ENCODE peak calls at places on chromosomes 2 and 18, in eight cellular contexts. J is hepatocyte, G is body of pancreas, M is right atrium auricular region, P is upper lobe of right lung, O is prostate gland, K is cardiac muscle cell, R is AG04450. X is an unnamed sample.

GRCh38 chr2:60140180-60140579 is 413.3 kb downstream of the BCL11A start:
- DNase-seq in G (no peak), R (no peak), M (no peak), J (no peak), O (no peak), P (no peak), K (no peak), X (no peak)

GRCh38 chr2:209191139-209191538 is 232.7 kb upstream of the MAP2 start:
- DNase-seq in M (no peak), O (no peak), J (no peak), K (no peak), R (no peak), P (no peak), G (no peak), X (no peak)

GRCh38 chr2:108825736-108826135 is 39.2 kb downstream of the CCDC138 start:
- DNase-seq in M (no peak), O (no peak), J (no peak), P (no peak), G (no peak), K (no peak), R (no peak), X (no peak)

GRCh38 chr2:71846669-71847291 is 300.9 kb downstream of the CYP26B1 start:
- DNase-seq in K (peak; percentile 28), M (no peak), G (no peak), R (no peak), P (no peak), J (no peak), O (no peak), X (peak; percentile 64)

GRCh38 chr18:75132931-75133525 is 75.9 kb downstream of the PTGR3 start:
- DNase-seq in R (no peak), G (no peak), K (no peak), P (no peak), O (peak; percentile 67), M (peak; percentile 51), J (no peak), X (peak; percentile 77)

GRCh38 chr2:47014564-47015051 is 99.0 kb upstream of the MCFD2 start:
- DNase-seq in O (peak; percentile 13), K (no peak), J (no peak), R (no peak), P (no peak), M (no peak), G (no peak), X (no peak)

GRCh38 chr2:229467783-229468182 is 196.7 kb upstream of the PID1 start:
- DNase-seq in J (no peak), M (no peak), G (no peak), R (no peak), P (no peak), K (no peak), O (no peak), X (no peak)

GRCh38 chr18:48569915-48570264 is 31.1 kb downstream of the CTIF start:
- DNase-seq in R (no peak), P (no peak), J (no peak), K (no peak), G (no peak), O (no peak), M (no peak), X (no peak)

GRCh38 chr2:235856151-235856819 is 311.9 kb downstream of the GBX2 start:
- DNase-seq in K (no peak), R (no peak), G (no peak), J (no peak), M (no peak), P (no peak), O (no peak), X (no peak)

GRCh38 chr18:3995476-3996102 is 459.5 kb downstream of the DLGAP1 start:
- DNase-seq in M (no peak), R (peak; percentile 54), O (peak; percentile 44), P (no peak), J (peak; percentile 87), G (peak; percentile 61), K (peak; percentile 78), X (no peak)

GRCh38 chr18:44298566-44298965 is 382.1 kb upstream of the SETBP1 start:
- DNase-seq in R (no peak), K (no peak), M (no peak), P (no peak), J (no peak), O (no peak), G (no peak), X (no peak)

GRCh38 chr2:160015746-160016145 is 46.7 kb downstream of the PLA2R1 start:
- DNase-seq in G (no peak), J (peak; percentile 10), K (no peak), R (no peak), O (no peak), P (no peak), M (no peak), X (no peak)

GRCh38 chr2:49948091-49948490 is 793.8 kb upstream of the FSHR start:
- DNase-seq in M (no peak), R (no peak), K (no peak), J (no peak), O (no peak), P (no peak), G (no peak), X (no peak)

GRCh38 chr2:182706751-182707150 is 9.3 kb upstream of the DNAJC10 start:
- DNase-seq in R (no peak), O (no peak), K (no peak), M (no peak), P (no peak), G (no peak), J (no peak), X (no peak)

GRCh38 chr18:76459687-76460350 is 35.2 kb downstream of the ZNF516 start:
- DNase-seq in O (peak; percentile 85), K (peak; percentile 99), R (peak; percentile 99), G (peak; percentile 64), M (peak; percentile 82), P (peak; percentile 66), J (peak; percentile 64), X (peak; percentile 90)

GRCh38 chr2:8277921-8278571 is 403.8 kb upstream of the ID2 start:
- DNase-seq in P (no peak), R (no peak), K (no peak), J (no peak), G (no peak), O (no peak), M (no peak), X (no peak)

GRCh38 chr2:74767618-74768017 is 66.3 kb upstream of the HK2 start:
- DNase-seq in M (no peak), R (no peak), O (no peak), K (no peak), P (no peak), G (no peak), J (no peak), X (peak; percentile 28)

GRCh38 chr2:25309402-25309801 is 32.3 kb downstream of the DNMT3A start:
- DNase-seq in P (no peak), J (peak; percentile 58), R (no peak), M (no peak), G (peak; percentile 55), O (no peak), K (peak; percentile 68), X (no peak)

GRCh38 chr2:24971300-24971549 is 530 bp downstream of the DNAJC27 start:
- DNase-seq in J (no peak), R (no peak), O (peak; percentile 16), G (no peak), M (no peak), K (no peak), P (no peak), X (no peak)

GRCh38 chr2:26561918-26562810 is 79.0 kb downstream of the CIB4 start:
- DNase-seq in P (peak; percentile 79), O (no peak), G (peak; percentile 75), M (no peak), R (no peak), J (no peak), K (peak; percentile 53), X (no peak)

GRCh38 chr2:26568076-26568890 is 72.9 kb downstream of the CIB4 start:
- DNase-seq in R (no peak), K (no peak), J (no peak), O (no peak), M (no peak), G (no peak), P (peak; percentile 7), X (no peak)

GRCh38 chr2:118834440-118834810 is 13.0 kb downstream of the EN1 start:
- DNase-seq in M (no peak), G (no peak), J (no peak), K (no peak), O (no peak), P (no peak), R (no peak), X (no peak)

GRCh38 chr2:118835739-118836410 is 11.6 kb downstream of the EN1 start:
- DNase-seq in M (no peak), P (no peak), O (no peak), G (no peak), K (no peak), R (no peak), J (no peak), X (no peak)

GRCh38 chr2:118833716-118834439 is 13.6 kb downstream of the EN1 start:
- DNase-seq in K (no peak), P (no peak), O (no peak), G (no peak), M (no peak), J (no peak), R (no peak), X (no peak)

GRCh38 chr2:118836411-118836930 is 11.0 kb downstream of the EN1 start:
- DNase-seq in P (no peak), J (no peak), M (no peak), R (no peak), G (no peak), K (no peak), O (no peak), X (no peak)

GRCh38 chr2:118834901-118835738 is 12.3 kb downstream of the EN1 start:
- DNase-seq in M (no peak), R (no peak), O (no peak), P (no peak), G (no peak), K (peak; percentile 47), J (no peak), X (no peak)
- H3K4me3 ChIP-seq in M (peak overlapping the region; percentile 8), R (peak overlapping the region; percentile 27), O (peak overlapping the region; percentile 26), P (peak overlapping the region; percentile 44), G (peak overlapping the region; percentile 70), K (peak overlapping the region; percentile 56), J (peak overlapping the region; percentile 58), X (peak overlapping the region; percentile 45)

DNA sequence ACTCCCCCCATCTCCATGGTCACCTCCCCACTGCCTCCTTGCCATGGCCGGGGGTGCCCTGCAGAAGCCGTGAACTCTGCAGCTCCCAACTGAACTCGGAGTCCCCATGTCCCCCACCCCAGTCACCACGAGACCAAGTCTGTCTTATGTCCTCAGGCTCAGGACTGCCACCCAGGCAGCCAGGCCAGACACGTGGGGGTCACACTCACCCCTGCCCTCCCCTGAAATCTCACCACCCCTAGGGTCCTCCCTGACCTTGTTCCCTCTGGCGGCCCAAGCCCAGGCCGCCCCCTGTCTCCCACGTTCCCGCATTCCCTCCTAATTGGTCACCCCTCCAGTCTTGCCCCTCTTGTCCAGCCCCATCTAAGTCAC is 11.0 kb downstream of the AQP12A start:
- DNase-seq in G (no peak), M (no peak), P (no peak), K (no peak), J (no peak), R (no peak), O (no peak), X (no peak)
- H3K27me3 ChIP-seq in G (no peaks in the 10 kb centered on the region), M (no peaks in the 10 kb centered on the region), P (peaks cover 4% of the 10 kb centered on the region), K (no peaks in the 10 kb centered on the region), J (peaks cover 6% of the 10 kb centered on the region), R (peaks cover 23% of the 10 kb centered on the region), O (no peaks in the 10 kb centered on the region), X (no peaks in the 10 kb centered on the region)

GRCh38 chr2:165074323-165074722 is 119.0 kb upstream of the SLC38A11 start:
- DNase-seq in G (no peak), P (no peak), J (no peak), M (no peak), R (no peak), O (no peak), K (no peak), X (no peak)
- TF ChIP-seq CTCF in G (no peak), P (no peak), J (no peak), M (no peak), R (no peak), O (no peak), K (no peak), X (no peak)

GRCh38 chr2:203691149-203691548 is 15.3 kb upstream of the CD28 start:
- DNase-seq in G (no peak), J (no peak), K (peak; percentile 41), O (no peak), M (no peak), R (no peak), P (no peak), X (no peak)
- H3K4me3 ChIP-seq in G (no peak overlapping the region), J (no peak overlapping the region), K (no peak overlapping the region), O (no peak overlapping the region), M (no peak overlapping the region), R (no peak overlapping the region), P (no peak overlapping the region), X (no peak overlapping the region)

X was measured in vagina.